ENCODE peak calls at places on chromosomes 6 and 20, in eight cellular contexts. W is GM12865; Y is psoas muscle; R is CD8-positive, alpha-beta T cell; L is tibial artery; E is astrocyte of the spinal cord; U is HCT116; N is choroid plexus epithelial cell. J is an unnamed sample.
A peak's percentile ranks its signal among the peaks of the same experiment; 100 is the strongest.

GRCh38 chr20:5205348-5206210 is 78.8 kb downstream of the CDS2 start:
- DNase-seq in W (peak; percentile 80), Y (peak; percentile 78), R (peak; percentile 55), L (peak; percentile 73), E (peak; percentile 77), U (peak; percentile 33), N (peak; percentile 92), J (peak; percentile 73)

GRCh38 chr6:45617441-45617840 is 239.7 kb upstream of the SUPT3H start:
- DNase-seq in W (no peak), Y (no peak), R (no peak), L (no peak), E (peak; percentile 85), U (no peak), N (peak; percentile 44), J (no peak)

GRCh38 chr6:106715922-106716321 is 86.5 kb downstream of the QRSL1 start:
- DNase-seq in W (peak; percentile 18), Y (no peak), R (no peak), L (no peak), E (no peak), U (no peak), N (no peak), J (no peak)

GRCh38 chr6:24520929-24521546 is 26.3 kb downstream of the ALDH5A1 start:
- DNase-seq in W (peak; percentile 61), Y (peak; percentile 74), R (peak; percentile 2), L (peak; percentile 39), E (peak; percentile 28), U (peak; percentile 23), N (peak; percentile 57), J (peak; percentile 33)

GRCh38 chr6:130672153-130672552 is 155.1 kb upstream of the SMLR1 start:
- DNase-seq in W (no peak), Y (no peak), R (no peak), L (no peak), E (no peak), U (no peak), N (no peak), J (no peak)

GRCh38 chr6:169907419-169908115 is 156.1 kb downstream of the ERMARD start:
- DNase-seq in W (no peak), Y (no peak), R (no peak), L (no peak), E (no peak), U (no peak), N (no peak), J (no peak)

GRCh38 chr20:64108731-64109389 is 1.5 kb upstream of the NPBWR2 start:
- DNase-seq in W (no peak), Y (peak; percentile 29), R (no peak), L (no peak), E (no peak), U (no peak), N (no peak), J (no peak)

GRCh38 chr20:36919715-36920333 is 31.7 kb downstream of the SAMHD1 start:
- DNase-seq in W (peak; percentile 71), Y (no peak), R (peak; percentile 8), L (no peak), E (peak; percentile 62), U (peak; percentile 49), N (peak; percentile 84), J (peak; percentile 66)

GRCh38 chr20:5540091-5540490 is 210.1 kb upstream of the SHLD1 start:
- DNase-seq in W (no peak), Y (no peak), R (no peak), L (no peak), E (no peak), U (no peak), N (no peak), J (no peak)

GRCh38 chr6:143160008-143160407 is 99.3 kb downstream of the AIG1 start:
- DNase-seq in W (no peak), Y (no peak), R (no peak), L (no peak), E (no peak), U (no peak), N (no peak), J (peak; percentile 42)

GRCh38 chr6:90219168-90219985 is 77.3 kb downstream of the BACH2 start:
- DNase-seq in W (no peak), Y (peak; percentile 57), R (no peak), L (no peak), E (peak; percentile 93), U (no peak), N (peak; percentile 84), J (peak; percentile 92)

GRCh38 chr6:90217621-90218496 is 78.8 kb downstream of the BACH2 start:
- DNase-seq in W (no peak), Y (no peak), R (no peak), L (no peak), E (no peak), U (no peak), N (no peak), J (no peak)

GRCh38 chr6:90214461-90214860 is 82.2 kb downstream of the BACH2 start:
- DNase-seq in W (peak; percentile 5), Y (no peak), R (no peak), L (no peak), E (no peak), U (no peak), N (no peak), J (no peak)

GRCh38 chr6:90214966-90215365 is 81.7 kb downstream of the BACH2 start:
- DNase-seq in W (no peak), Y (no peak), R (no peak), L (no peak), E (no peak), U (no peak), N (no peak), J (no peak)

DNA sequence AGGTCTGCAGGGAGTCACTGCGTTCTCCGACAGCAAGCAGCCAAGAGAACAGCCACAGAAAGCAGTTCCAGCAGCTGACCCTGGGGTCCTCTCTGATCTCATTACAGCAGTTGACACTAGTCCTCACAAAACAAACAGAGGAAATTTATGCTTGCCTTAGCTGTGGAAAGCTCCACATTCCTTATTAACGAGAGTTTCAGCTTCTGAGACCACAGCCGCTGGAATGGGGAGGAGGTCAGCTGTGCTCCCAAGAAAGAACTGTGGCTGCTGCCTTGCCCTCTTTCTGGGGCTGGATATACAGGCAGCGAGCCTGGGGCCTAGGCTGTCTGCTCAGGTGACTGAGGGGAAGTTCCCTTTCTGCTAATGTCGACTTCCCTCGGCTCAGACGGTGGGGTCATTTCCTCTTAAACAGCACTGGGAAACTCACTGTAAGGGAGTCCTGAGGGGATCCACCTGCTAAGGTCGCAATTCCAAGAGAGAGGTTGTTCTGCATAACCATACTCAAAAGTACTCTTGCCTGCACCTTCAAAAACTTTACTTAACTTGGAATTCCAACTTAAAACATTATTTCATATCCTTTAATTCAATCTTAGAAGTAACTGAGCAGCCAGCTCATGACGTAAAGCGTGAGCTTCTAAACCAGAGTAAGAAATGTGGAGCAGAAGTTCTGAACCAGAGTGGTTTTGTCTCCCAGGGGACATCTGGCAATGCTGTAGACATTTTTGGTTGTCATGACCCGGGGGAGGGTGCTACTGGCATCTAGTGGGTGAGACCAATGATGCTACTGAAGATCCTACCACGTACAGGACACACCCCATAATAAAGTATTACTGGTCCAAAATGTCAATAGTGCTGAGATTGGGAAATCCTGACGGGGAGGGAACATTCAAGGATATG is 80.3 kb downstream of the BACH2 start:
- DNase-seq in W (peak; percentile 28), Y (no peak), R (no peak), L (peak; percentile 31), E (peak; percentile 76), U (no peak), N (peak; percentile 46), J (peak; percentile 12)
- TF ChIP-seq CTCF in W (no peak), Y (no peak), R (no peak), L (no peak), E (no peak), U (no peak), N (no peak), J (no peak)

GRCh38 chr6:30913721-30914075 is 340 bp upstream of the VARS2 start:
- DNase-seq in W (no peak), Y (no peak), R (no peak), L (no peak), E (no peak), U (no peak), N (no peak), J (no peak)
- H3K4me3 ChIP-seq in W (peak overlapping the region; percentile 91), Y (peak overlapping the region; percentile 75), R (peak overlapping the region; percentile 92), L (peak overlapping the region; percentile 53), E (peak overlapping the region; percentile 47), U (peak overlapping the region; percentile 72), N (peak overlapping the region; percentile 63), J (peak overlapping the region; percentile 48)

DNA sequence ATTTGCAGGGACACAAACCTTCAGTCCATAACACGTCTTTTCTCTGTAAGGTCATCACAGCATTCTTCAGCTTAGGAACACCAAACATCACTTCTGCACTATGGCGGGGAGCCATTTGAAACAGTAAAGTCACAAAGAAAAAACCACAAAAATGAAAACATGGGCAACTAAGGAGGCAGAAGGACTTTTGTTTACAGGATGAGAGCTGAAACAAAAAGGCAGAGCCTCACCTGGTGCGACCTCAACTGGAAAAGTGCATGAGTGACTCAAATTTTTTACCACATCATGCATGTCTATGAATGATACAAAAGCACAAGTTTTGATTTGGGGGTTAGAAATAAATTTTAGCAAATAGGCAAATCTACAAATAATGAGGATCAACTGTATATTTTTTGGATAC is 68.2 kb upstream of the TNFAIP3 start:
- DNase-seq in W (no peak), Y (no peak), R (no peak), L (no peak), E (peak; percentile 65), U (no peak), N (peak; percentile 53), J (peak; percentile 11)
- TF ChIP-seq CTCF in W (no peak), Y (no peak), R (no peak), L (no peak), E (no peak), U (no peak), N (no peak), J (no peak)

GRCh38 chr6:125818225-125818657 is 27.5 kb downstream of the NCOA7 start:
- DNase-seq in W (peak; percentile 46), Y (no peak), R (no peak), L (no peak), E (no peak), U (no peak), N (peak; percentile 37), J (peak; percentile 38)
- H3K4me3 ChIP-seq in W (peak overlapping the region; percentile 39), Y (no peak overlapping the region), R (no peak overlapping the region), L (no peak overlapping the region), E (no peak overlapping the region), U (no peak overlapping the region), N (no peak overlapping the region), J (peak overlapping the region; percentile 7)

GRCh38 chr20:1397710-1398109 is 4.9 kb upstream of the FKBP1A start:
- DNase-seq in W (no peak), Y (no peak), R (no peak), L (no peak), E (no peak), U (no peak), N (peak; percentile 49), J (no peak)
- TF ChIP-seq CTCF in W (no peak), Y (no peak), R (no peak), L (no peak), E (peak; percentile 27), U (peak; percentile 21), N (peak; percentile 52), J (peak; percentile 20)

GRCh38 chr6:136548582-136549330 is 1.5 kb downstream of the MAP7 start:
- DNase-seq in W (no peak), Y (no peak), R (no peak), L (no peak), E (no peak), U (no peak), N (no peak), J (no peak)
- H3K4me3 ChIP-seq in W (no peak overlapping the region), Y (no peak overlapping the region), R (no peak overlapping the region), L (no peak overlapping the region), E (no peak overlapping the region), U (peak overlapping the region; percentile 79), N (no peak overlapping the region), J (no peak overlapping the region)